ENCODE peak calls at places on chromosomes 16 and 17, in seven cellular contexts. One of them, this sample, is unnamed.

GRCh38 chr17:4004517-4005295 is 40.5 kb upstream of the ATP2A3 start:
- DNase-seq in NCI-H1105 treated with DMSO at 0.1 percent for 48 hours: no peak
- DNase-seq in anterior cingulate cortex: no peak
- DNase-seq in left ventricle myocardium superior: peak; percentile 76
- DNase-seq in skeletal muscle cell: no peak
- DNase-seq in cardiac septum: peak; percentile 84
- DNase-seq in PC-9: no peak
- DNase-seq in this sample: no peak

GRCh38 chr16:21101631-21102420 is 48.8 kb downstream of the DNAH3 start:
- DNase-seq in NCI-H1105 treated with DMSO at 0.1 percent for 48 hours: no peak
- DNase-seq in anterior cingulate cortex: no peak
- DNase-seq in left ventricle myocardium superior: peak; percentile 57
- DNase-seq in skeletal muscle cell: no peak
- DNase-seq in cardiac septum: no peak
- DNase-seq in PC-9: no peak
- DNase-seq in this sample: no peak

GRCh38 chr16:75097191-75097761 is 19.3 kb downstream of the LDHD start:
- DNase-seq in NCI-H1105 treated with DMSO at 0.1 percent for 48 hours: no peak
- DNase-seq in anterior cingulate cortex: no peak
- DNase-seq in left ventricle myocardium superior: no peak
- DNase-seq in skeletal muscle cell: no peak
- DNase-seq in cardiac septum: peak; percentile 60
- DNase-seq in PC-9: no peak
- DNase-seq in this sample: no peak

GRCh38 chr16:1470543-1471251 is 4.1 kb downstream of the CLCN7 start:
- DNase-seq in NCI-H1105 treated with DMSO at 0.1 percent for 48 hours: no peak
- DNase-seq in anterior cingulate cortex: no peak
- DNase-seq in left ventricle myocardium superior: peak; percentile 49
- DNase-seq in skeletal muscle cell: no peak
- DNase-seq in cardiac septum: no peak
- DNase-seq in PC-9: no peak
- DNase-seq in this sample: peak; percentile 44

GRCh38 chr17:28406478-28406824 is 439 bp upstream of the SLC46A1 start:
- DNase-seq in NCI-H1105 treated with DMSO at 0.1 percent for 48 hours: peak; percentile 45
- DNase-seq in anterior cingulate cortex: no peak
- DNase-seq in left ventricle myocardium superior: no peak
- DNase-seq in skeletal muscle cell: no peak
- DNase-seq in cardiac septum: no peak
- DNase-seq in PC-9: no peak
- DNase-seq in this sample: no peak

GRCh38 chr17:31369266-31369665 is 22.2 kb upstream of the RAB11FIP4 start:
- DNase-seq in NCI-H1105 treated with DMSO at 0.1 percent for 48 hours: no peak
- DNase-seq in anterior cingulate cortex: no peak
- DNase-seq in left ventricle myocardium superior: no peak
- DNase-seq in skeletal muscle cell: no peak
- DNase-seq in cardiac septum: no peak
- DNase-seq in PC-9: no peak
- DNase-seq in this sample: no peak

GRCh38 chr16:48541108-48541786 is 68.7 kb downstream of the N4BP1 start:
- DNase-seq in NCI-H1105 treated with DMSO at 0.1 percent for 48 hours: no peak
- DNase-seq in anterior cingulate cortex: no peak
- DNase-seq in left ventricle myocardium superior: no peak
- DNase-seq in skeletal muscle cell: no peak
- DNase-seq in cardiac septum: no peak
- DNase-seq in PC-9: no peak
- DNase-seq in this sample: no peak

GRCh38 chr17:79959042-79959441 is 76.6 kb downstream of the TBC1D16 start:
- DNase-seq in NCI-H1105 treated with DMSO at 0.1 percent for 48 hours: no peak
- DNase-seq in anterior cingulate cortex: no peak
- DNase-seq in left ventricle myocardium superior: no peak
- DNase-seq in skeletal muscle cell: no peak
- DNase-seq in cardiac septum: no peak
- DNase-seq in PC-9: no peak
- DNase-seq in this sample: no peak

GRCh38 chr17:49063652-49064051 is 66.5 kb downstream of the IGF2BP1 start:
- DNase-seq in NCI-H1105 treated with DMSO at 0.1 percent for 48 hours: no peak
- DNase-seq in anterior cingulate cortex: peak; percentile 16
- DNase-seq in left ventricle myocardium superior: no peak
- DNase-seq in skeletal muscle cell: no peak
- DNase-seq in cardiac septum: no peak
- DNase-seq in PC-9: no peak
- DNase-seq in this sample: no peak

GRCh38 chr17:78172284-78173024 is 4.1 kb downstream of the SYNGR2 start:
- DNase-seq in NCI-H1105 treated with DMSO at 0.1 percent for 48 hours: no peak
- DNase-seq in anterior cingulate cortex: no peak
- DNase-seq in left ventricle myocardium superior: peak; percentile 65
- DNase-seq in skeletal muscle cell: no peak
- DNase-seq in cardiac septum: peak; percentile 88
- DNase-seq in PC-9: peak; percentile 53
- DNase-seq in this sample: no peak

GRCh38 chr17:74760404-74761105 is 12.1 kb downstream of the NHERF1 start:
- DNase-seq in NCI-H1105 treated with DMSO at 0.1 percent for 48 hours: no peak
- DNase-seq in anterior cingulate cortex: no peak
- DNase-seq in left ventricle myocardium superior: peak; percentile 48
- DNase-seq in skeletal muscle cell: no peak
- DNase-seq in cardiac septum: no peak
- DNase-seq in PC-9: peak; percentile 60
- DNase-seq in this sample: no peak

GRCh38 chr17:4420692-4421131 is 13.0 kb upstream of the SPNS3 start:
- DNase-seq in NCI-H1105 treated with DMSO at 0.1 percent for 48 hours: peak; percentile 79
- DNase-seq in anterior cingulate cortex: no peak
- DNase-seq in left ventricle myocardium superior: no peak
- DNase-seq in skeletal muscle cell: peak; percentile 20
- DNase-seq in cardiac septum: no peak
- DNase-seq in PC-9: peak; percentile 56
- DNase-seq in this sample: no peak

GRCh38 chr17:66514227-66514806 is 211.9 kb downstream of the PRKCA start:
- DNase-seq in NCI-H1105 treated with DMSO at 0.1 percent for 48 hours: no peak
- DNase-seq in anterior cingulate cortex: no peak
- DNase-seq in left ventricle myocardium superior: no peak
- DNase-seq in skeletal muscle cell: no peak
- DNase-seq in cardiac septum: no peak
- DNase-seq in PC-9: no peak
- DNase-seq in this sample: no peak

GRCh38 chr16:81797443-81797842 is 18.4 kb downstream of the PLCG2 start:
- DNase-seq in NCI-H1105 treated with DMSO at 0.1 percent for 48 hours: no peak
- DNase-seq in anterior cingulate cortex: no peak
- DNase-seq in left ventricle myocardium superior: no peak
- DNase-seq in skeletal muscle cell: no peak
- DNase-seq in cardiac septum: peak; percentile 82
- DNase-seq in PC-9: no peak
- DNase-seq in this sample: no peak

GRCh38 chr16:86529160-86529559 is 18.8 kb downstream of the FOXF1 start:
- DNase-seq in NCI-H1105 treated with DMSO at 0.1 percent for 48 hours: no peak
- DNase-seq in anterior cingulate cortex: no peak
- DNase-seq in left ventricle myocardium superior: peak; percentile 6
- DNase-seq in skeletal muscle cell: no peak
- DNase-seq in cardiac septum: no peak
- DNase-seq in PC-9: no peak
- DNase-seq in this sample: no peak